ENCODE peak calls at places on chromosomes 6 and 20, in five cellular contexts. U is uterus, K is stomach, E is adrenal gland, F is right lobe of liver. O is an unnamed sample.

GRCh38 chr6:34490390-34491090 is 24.7 kb downstream of the PACSIN1 start:
- DNase-seq in E (no peak), U (no peak), K (no peak), F (no peak), O (no peak)

GRCh38 chr6:93418448-93419303 is 683 bp downstream of the EPHA7 start:
- DNase-seq in F (no peak), K (no peak), U (peak), E (no peak), O (no peak)

GRCh38 chr6:127690092-127690491 is 113.1 kb downstream of the C6orf58 start:
- DNase-seq in F (no peak), U (no peak), E (no peak), K (no peak), O (peak)

GRCh38 chr6:35663001-35663400 is 25.7 kb downstream of the FKBP5 start:
- DNase-seq in E (no peak), U (no peak), K (no peak), F (no peak), O (peak)

GRCh38 chr20:62911701-62912280 is 14.5 kb downstream of the DIDO1 start:
- DNase-seq in K (no peak), E (no peak), U (no peak), F (no peak), O (no peak)

GRCh38 chr20:32893878-32894483 is 35.3 kb downstream of the EFCAB8 start:
- DNase-seq in F (no peak), U (no peak), E (no peak), K (no peak), O (peak)

GRCh38 chr6:52335576-52335975 is 26.4 kb upstream of the PAQR8 start:
- DNase-seq in E (no peak), F (no peak), K (peak), U (peak), O (no peak)

GRCh38 chr6:135002229-135002844 is 52.3 kb downstream of the HBS1L start:
- DNase-seq in U (no peak), E (no peak), K (no peak), F (no peak), O (peak)

GRCh38 chr6:153959281-153959680 is 79.8 kb upstream of the OPRM1 start:
- DNase-seq in U (no peak), E (no peak), K (no peak), F (no peak), O (no peak)

GRCh38 chr6:148325316-148326068 is 17.1 kb upstream of the SASH1 start:
- DNase-seq in K (no peak), U (no peak), E (no peak), F (no peak), O (peak)

GRCh38 chr6:42279144-42279781 is 61.6 kb upstream of the MRPS10 start:
- DNase-seq in U (peak), F (no peak), K (no peak), E (peak), O (peak)

GRCh38 chr20:61556116-61556515 is 304.1 kb downstream of the CDH4 start:
- DNase-seq in U (no peak), E (no peak), K (no peak), F (no peak), O (peak)

GRCh38 chr20:3808544-3808943 is 11.8 kb upstream of the AP5S1 start:
- DNase-seq in E (no peak), U (no peak), F (no peak), K (no peak), O (no peak)

GRCh38 chr20:3812259-3812681 is 8.1 kb upstream of the AP5S1 start:
- DNase-seq in E (no peak), K (no peak), F (no peak), U (no peak), O (no peak)

GRCh38 chr20:3813758-3814581 is 6.4 kb upstream of the AP5S1 start:
- DNase-seq in U (no peak), K (peak), F (no peak), E (no peak), O (no peak)

GRCh38 chr20:3812975-3813599 is 7.3 kb upstream of the AP5S1 start:
- DNase-seq in K (no peak), F (no peak), U (no peak), E (no peak), O (no peak)

DNA sequence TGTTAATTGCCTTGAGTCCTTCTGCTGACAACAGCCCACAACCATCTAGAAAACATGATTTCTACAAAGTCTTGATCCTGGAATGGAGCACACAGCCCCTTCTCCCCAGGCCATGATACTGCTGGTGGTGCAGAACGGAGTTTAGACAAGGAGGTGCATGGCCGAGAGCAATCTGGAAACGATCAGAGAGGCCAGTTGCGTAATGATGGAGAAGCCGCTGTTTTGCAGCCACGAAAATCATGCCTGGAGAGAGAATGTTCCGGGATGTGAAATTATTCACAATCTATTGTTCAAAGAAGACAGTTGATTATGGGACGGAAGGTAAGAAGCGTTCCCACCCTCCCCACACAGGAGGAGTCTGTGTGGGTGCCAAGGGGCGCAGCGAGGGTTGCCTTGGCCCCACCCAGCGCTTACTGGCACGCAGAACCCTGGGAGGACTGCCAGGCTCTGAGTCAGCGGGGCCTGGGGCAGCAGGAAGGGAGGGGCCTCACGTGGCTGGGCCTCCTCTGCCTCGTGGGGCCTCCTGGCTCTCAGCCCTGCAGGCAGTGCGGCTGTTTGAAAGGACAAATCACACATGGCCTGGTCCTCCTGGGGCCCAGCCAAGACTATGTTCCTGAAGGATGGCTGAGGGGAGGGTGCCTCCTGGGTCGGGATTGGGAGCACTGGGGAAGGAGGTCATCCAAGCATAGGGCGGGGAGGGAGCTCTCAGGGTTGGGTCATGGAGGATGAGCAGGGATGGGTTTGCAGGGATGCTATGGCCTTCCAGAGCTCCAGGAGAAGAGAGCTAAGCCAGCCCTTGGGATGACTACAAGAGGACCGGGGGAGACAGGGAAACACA is 8.7 kb upstream of the AP5S1 start:
- DNase-seq in F (peak), E (peak), U (peak), K (peak), O (peak)
- TF ChIP-seq POLR2A in F (peak), E (peak), U (peak), K (peak), O (peak)

DNA sequence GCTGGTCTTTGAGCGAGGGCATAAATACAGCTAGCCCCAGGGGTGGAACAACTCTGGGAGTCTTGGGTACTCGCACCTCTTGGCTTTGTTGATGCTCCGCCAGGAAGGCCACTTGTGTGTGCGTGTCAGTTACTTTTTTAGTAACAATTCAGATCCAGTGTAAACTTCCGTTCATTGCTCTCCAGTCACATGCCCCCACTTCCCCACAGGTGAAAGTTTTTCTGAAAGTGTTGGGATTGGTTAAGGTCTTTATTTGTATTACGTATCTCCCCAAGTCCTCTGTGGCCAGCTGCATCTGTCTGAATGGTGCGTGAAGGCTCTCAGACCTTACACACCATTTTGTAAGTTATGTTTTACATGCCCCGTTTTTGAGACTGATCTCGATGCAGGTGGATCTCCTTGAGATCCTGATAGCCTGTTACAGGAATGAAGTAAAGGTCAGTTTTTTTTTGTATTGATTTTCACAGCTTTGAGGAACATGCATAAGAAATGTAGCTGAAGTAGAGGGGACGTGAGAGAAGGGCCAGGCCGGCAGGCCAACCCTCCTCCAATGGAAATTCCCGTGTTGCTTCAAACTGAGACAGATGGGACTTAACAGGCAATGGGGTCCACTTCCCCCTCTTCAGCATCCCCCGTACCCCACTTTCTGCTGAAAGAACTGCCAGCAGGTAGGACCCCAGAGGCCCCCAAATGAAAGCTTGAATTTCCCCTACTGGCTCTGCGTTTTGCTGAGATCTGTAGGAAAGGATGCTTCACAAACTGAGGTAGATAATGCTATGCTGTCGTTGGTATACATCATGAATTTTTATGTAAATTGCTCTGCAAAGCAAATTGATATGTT is 19.2 kb downstream of the IRF4 start:
- DNase-seq in U (no peak), K (no peak), E (no peak), F (no peak), O (no peak)
- TF ChIP-seq POLR2A in U (no peak), K (no peak), E (no peak), F (no peak), O (no peak)

GRCh38 chr6:118632359-118632758 is 19.0 kb downstream of the CEP85L start:
- DNase-seq in K (no peak), U (no peak), E (no peak), F (no peak), O (no peak)

GRCh38 chr6:118638288-118638687 is 13.1 kb downstream of the CEP85L start:
- DNase-seq in U (no peak), F (no peak), K (no peak), E (no peak), O (no peak)

GRCh38 chr6:118639054-118639964 is 12.1 kb downstream of the CEP85L start:
- DNase-seq in E (no peak), U (no peak), F (no peak), K (no peak), O (no peak)

GRCh38 chr6:118641042-118641441 is 10.3 kb downstream of the CEP85L start:
- DNase-seq in K (no peak), F (no peak), E (no peak), U (no peak), O (no peak)

DNA sequence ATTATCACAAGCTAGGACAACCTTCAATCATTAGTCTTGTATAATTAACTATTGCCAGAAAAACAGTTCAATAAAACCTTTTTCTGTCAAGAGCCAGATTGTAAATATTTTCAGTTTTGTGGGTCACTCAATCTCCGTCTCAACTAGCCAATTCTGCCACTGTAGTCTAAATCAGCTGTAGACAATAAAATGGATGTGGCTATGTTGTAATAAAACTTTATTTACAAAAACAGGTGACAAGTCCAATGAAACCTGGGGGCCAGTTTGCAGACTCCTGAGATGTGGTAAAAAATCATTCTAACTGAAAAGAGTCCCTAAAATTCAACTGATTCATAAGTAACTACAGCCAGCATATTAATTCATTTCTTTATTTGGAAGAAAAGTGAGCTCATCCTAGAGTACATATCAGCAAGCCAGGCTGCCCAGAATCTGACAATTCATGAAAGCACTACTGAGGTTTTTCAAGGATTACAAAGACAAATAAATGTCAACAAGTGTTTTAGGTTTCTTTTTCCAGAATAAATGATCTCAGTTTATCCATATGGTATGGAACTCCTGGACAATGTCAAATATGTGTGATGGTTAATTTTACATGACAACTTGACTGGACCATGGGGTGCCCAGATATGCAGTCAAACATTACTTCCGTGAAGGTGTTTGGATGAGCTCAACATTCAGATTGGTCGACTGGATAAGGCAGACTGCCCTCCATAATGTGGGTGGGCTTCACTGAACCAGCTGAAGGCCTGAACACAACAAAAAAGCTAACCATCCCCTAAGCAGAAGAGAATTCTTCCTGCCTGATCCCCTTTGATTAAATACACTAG is 15.3 kb downstream of the CEP85L start:
- DNase-seq in F (no peak), K (no peak), U (no peak), E (no peak), O (no peak)
- TF ChIP-seq POLR2A in F (no peak), K (no peak), U (no peak), E (no peak), O (no peak)

GRCh38 chr20:57414867-57415592 is 23.8 kb downstream of the RBM38 start:
- DNase-seq in K (no peak), U (no peak), E (no peak), F (no peak), O (peak)
- TF ChIP-seq POLR2A in K (no peak), U (no peak), E (no peak), F (no peak), O (no peak)